ENCODE peak calls at places on chromosomes 12 and 14, in eight cellular contexts. One of them, this sample, is unnamed.

GRCh38 chr12:131408036-131408365 is 302.9 kb upstream of the SFSWAP start:
- DNase-seq in C1 segment of cervical spinal cord: no peak
- DNase-seq in activated CD4-positive, alpha-beta T cell treated with anti-CD3 and anti-CD28 coated beads for 4 hours: no peak
- DNase-seq in HTR-8/SVneo: no peak
- DNase-seq in dorsolateral prefrontal cortex: no peak
- DNase-seq in anterior cingulate cortex: no peak
- DNase-seq in NCI-H345: no peak
- DNase-seq in left kidney: no peak
- DNase-seq in this sample: no peak

GRCh38 chr14:33525626-33526025 is 425.2 kb downstream of the EGLN3 start:
- DNase-seq in C1 segment of cervical spinal cord: no peak
- DNase-seq in activated CD4-positive, alpha-beta T cell treated with anti-CD3 and anti-CD28 coated beads for 4 hours: no peak
- DNase-seq in HTR-8/SVneo: no peak
- DNase-seq in dorsolateral prefrontal cortex: no peak
- DNase-seq in anterior cingulate cortex: no peak
- DNase-seq in NCI-H345: no peak
- DNase-seq in left kidney: no peak
- DNase-seq in this sample: no peak

GRCh38 chr14:29734732-29735131 is 192.9 kb downstream of the PRKD1 start:
- DNase-seq in C1 segment of cervical spinal cord: no peak
- DNase-seq in activated CD4-positive, alpha-beta T cell treated with anti-CD3 and anti-CD28 coated beads for 4 hours: no peak
- DNase-seq in HTR-8/SVneo: no peak
- DNase-seq in dorsolateral prefrontal cortex: no peak
- DNase-seq in anterior cingulate cortex: no peak
- DNase-seq in NCI-H345: peak
- DNase-seq in left kidney: no peak
- DNase-seq in this sample: no peak

GRCh38 chr12:95390932-95391331 is 83.0 kb upstream of the METAP2 start:
- DNase-seq in C1 segment of cervical spinal cord: no peak
- DNase-seq in activated CD4-positive, alpha-beta T cell treated with anti-CD3 and anti-CD28 coated beads for 4 hours: no peak
- DNase-seq in HTR-8/SVneo: no peak
- DNase-seq in dorsolateral prefrontal cortex: no peak
- DNase-seq in anterior cingulate cortex: no peak
- DNase-seq in NCI-H345: no peak
- DNase-seq in left kidney: no peak
- DNase-seq in this sample: no peak

GRCh38 chr14:61326847-61327246 is 5.5 kb downstream of the PRKCH start:
- DNase-seq in C1 segment of cervical spinal cord: no peak
- DNase-seq in activated CD4-positive, alpha-beta T cell treated with anti-CD3 and anti-CD28 coated beads for 4 hours: no peak
- DNase-seq in HTR-8/SVneo: peak
- DNase-seq in dorsolateral prefrontal cortex: no peak
- DNase-seq in anterior cingulate cortex: no peak
- DNase-seq in NCI-H345: no peak
- DNase-seq in left kidney: peak
- DNase-seq in this sample: no peak

GRCh38 chr12:4518106-4518728 is 20.5 kb upstream of the RAD51AP1 start:
- DNase-seq in C1 segment of cervical spinal cord: no peak
- DNase-seq in activated CD4-positive, alpha-beta T cell treated with anti-CD3 and anti-CD28 coated beads for 4 hours: no peak
- DNase-seq in HTR-8/SVneo: peak
- DNase-seq in dorsolateral prefrontal cortex: no peak
- DNase-seq in anterior cingulate cortex: no peak
- DNase-seq in NCI-H345: no peak
- DNase-seq in left kidney: no peak
- DNase-seq in this sample: no peak

GRCh38 chr12:54352022-54352531 is 12.2 kb downstream of the GPR84 start:
- DNase-seq in C1 segment of cervical spinal cord: peak
- DNase-seq in activated CD4-positive, alpha-beta T cell treated with anti-CD3 and anti-CD28 coated beads for 4 hours: peak
- DNase-seq in HTR-8/SVneo: no peak
- DNase-seq in dorsolateral prefrontal cortex: peak
- DNase-seq in anterior cingulate cortex: peak
- DNase-seq in NCI-H345: peak
- DNase-seq in left kidney: peak
- DNase-seq in this sample: no peak

GRCh38 chr12:30358113-30358512 is 337.6 kb downstream of the IPO8 start:
- DNase-seq in C1 segment of cervical spinal cord: no peak
- DNase-seq in activated CD4-positive, alpha-beta T cell treated with anti-CD3 and anti-CD28 coated beads for 4 hours: no peak
- DNase-seq in HTR-8/SVneo: no peak
- DNase-seq in dorsolateral prefrontal cortex: no peak
- DNase-seq in anterior cingulate cortex: no peak
- DNase-seq in NCI-H345: peak
- DNase-seq in left kidney: no peak
- DNase-seq in this sample: no peak

GRCh38 chr14:104827173-104828055 is 26.5 kb downstream of the ZBTB42 start:
- DNase-seq in C1 segment of cervical spinal cord: no peak
- DNase-seq in activated CD4-positive, alpha-beta T cell treated with anti-CD3 and anti-CD28 coated beads for 4 hours: peak
- DNase-seq in HTR-8/SVneo: peak
- DNase-seq in dorsolateral prefrontal cortex: no peak
- DNase-seq in anterior cingulate cortex: no peak
- DNase-seq in NCI-H345: peak
- DNase-seq in left kidney: peak
- DNase-seq in this sample: peak

GRCh38 chr14:91246051-91246852 is 1.7 kb upstream of the GPR68 start:
- DNase-seq in C1 segment of cervical spinal cord: no peak
- DNase-seq in activated CD4-positive, alpha-beta T cell treated with anti-CD3 and anti-CD28 coated beads for 4 hours: peak
- DNase-seq in HTR-8/SVneo: no peak
- DNase-seq in dorsolateral prefrontal cortex: no peak
- DNase-seq in anterior cingulate cortex: no peak
- DNase-seq in NCI-H345: peak
- DNase-seq in left kidney: no peak
- DNase-seq in this sample: no peak

GRCh38 chr14:50844397-50844796 is 13.4 kb upstream of the NIN start:
- DNase-seq in C1 segment of cervical spinal cord: no peak
- DNase-seq in activated CD4-positive, alpha-beta T cell treated with anti-CD3 and anti-CD28 coated beads for 4 hours: no peak
- DNase-seq in HTR-8/SVneo: no peak
- DNase-seq in dorsolateral prefrontal cortex: no peak
- DNase-seq in anterior cingulate cortex: no peak
- DNase-seq in NCI-H345: no peak
- DNase-seq in left kidney: no peak
- DNase-seq in this sample: no peak

GRCh38 chr12:108587826-108588225 is 10.1 kb downstream of the TMEM119 start:
- DNase-seq in C1 segment of cervical spinal cord: peak
- DNase-seq in activated CD4-positive, alpha-beta T cell treated with anti-CD3 and anti-CD28 coated beads for 4 hours: no peak
- DNase-seq in HTR-8/SVneo: no peak
- DNase-seq in dorsolateral prefrontal cortex: peak
- DNase-seq in anterior cingulate cortex: no peak
- DNase-seq in NCI-H345: no peak
- DNase-seq in left kidney: peak
- DNase-seq in this sample: no peak

GRCh38 chr12:115166698-115167315 is 482.8 kb upstream of the TBX3 start:
- DNase-seq in C1 segment of cervical spinal cord: no peak
- DNase-seq in activated CD4-positive, alpha-beta T cell treated with anti-CD3 and anti-CD28 coated beads for 4 hours: no peak
- DNase-seq in HTR-8/SVneo: peak
- DNase-seq in dorsolateral prefrontal cortex: no peak
- DNase-seq in anterior cingulate cortex: no peak
- DNase-seq in NCI-H345: no peak
- DNase-seq in left kidney: peak
- DNase-seq in this sample: no peak

GRCh38 chr14:64501326-64502171 is 2.1 kb downstream of the ZBTB25 start:
- DNase-seq in C1 segment of cervical spinal cord: peak
- DNase-seq in activated CD4-positive, alpha-beta T cell treated with anti-CD3 and anti-CD28 coated beads for 4 hours: no peak
- DNase-seq in HTR-8/SVneo: peak
- DNase-seq in dorsolateral prefrontal cortex: no peak
- DNase-seq in anterior cingulate cortex: no peak
- DNase-seq in NCI-H345: no peak
- DNase-seq in left kidney: peak
- DNase-seq in this sample: no peak

GRCh38 chr14:78805586-78805985 is 635.4 kb downstream of the NRXN3 start:
- DNase-seq in C1 segment of cervical spinal cord: no peak
- DNase-seq in activated CD4-positive, alpha-beta T cell treated with anti-CD3 and anti-CD28 coated beads for 4 hours: no peak
- DNase-seq in HTR-8/SVneo: no peak
- DNase-seq in dorsolateral prefrontal cortex: no peak
- DNase-seq in anterior cingulate cortex: no peak
- DNase-seq in NCI-H345: no peak
- DNase-seq in left kidney: no peak
- DNase-seq in this sample: no peak

GRCh38 chr12:63967358-63967757 is 122.9 kb downstream of the SRGAP1 start:
- DNase-seq in C1 segment of cervical spinal cord: no peak
- DNase-seq in activated CD4-positive, alpha-beta T cell treated with anti-CD3 and anti-CD28 coated beads for 4 hours: no peak
- DNase-seq in HTR-8/SVneo: peak
- DNase-seq in dorsolateral prefrontal cortex: no peak
- DNase-seq in anterior cingulate cortex: no peak
- DNase-seq in NCI-H345: no peak
- DNase-seq in left kidney: no peak
- DNase-seq in this sample: no peak

GRCh38 chr14:95679995-95680735 is 6.1 kb upstream of the TCL1B start:
- DNase-seq in C1 segment of cervical spinal cord: no peak
- DNase-seq in activated CD4-positive, alpha-beta T cell treated with anti-CD3 and anti-CD28 coated beads for 4 hours: no peak
- DNase-seq in HTR-8/SVneo: no peak
- DNase-seq in dorsolateral prefrontal cortex: no peak
- DNase-seq in anterior cingulate cortex: no peak
- DNase-seq in NCI-H345: peak
- DNase-seq in left kidney: peak
- DNase-seq in this sample: no peak

GRCh38 chr14:63652406-63652805 is 10.7 kb upstream of the WDR89 start:
- DNase-seq in C1 segment of cervical spinal cord: no peak
- DNase-seq in activated CD4-positive, alpha-beta T cell treated with anti-CD3 and anti-CD28 coated beads for 4 hours: no peak
- DNase-seq in HTR-8/SVneo: no peak
- DNase-seq in dorsolateral prefrontal cortex: no peak
- DNase-seq in anterior cingulate cortex: no peak
- DNase-seq in NCI-H345: no peak
- DNase-seq in left kidney: no peak
- DNase-seq in this sample: no peak

GRCh38 chr14:24871302-24871701 is 178.6 kb downstream of the STXBP6 start:
- DNase-seq in C1 segment of cervical spinal cord: no peak
- DNase-seq in activated CD4-positive, alpha-beta T cell treated with anti-CD3 and anti-CD28 coated beads for 4 hours: no peak
- DNase-seq in HTR-8/SVneo: no peak
- DNase-seq in dorsolateral prefrontal cortex: no peak
- DNase-seq in anterior cingulate cortex: no peak
- DNase-seq in NCI-H345: no peak
- DNase-seq in left kidney: no peak
- DNase-seq in this sample: no peak

GRCh38 chr12:113702796-113703195 is 231.1 kb upstream of the LHX5 start:
- DNase-seq in C1 segment of cervical spinal cord: no peak
- DNase-seq in activated CD4-positive, alpha-beta T cell treated with anti-CD3 and anti-CD28 coated beads for 4 hours: no peak
- DNase-seq in HTR-8/SVneo: no peak
- DNase-seq in dorsolateral prefrontal cortex: no peak
- DNase-seq in anterior cingulate cortex: no peak
- DNase-seq in NCI-H345: no peak
- DNase-seq in left kidney: peak
- DNase-seq in this sample: no peak

GRCh38 chr12:292186-292585 is 29.6 kb upstream of the SLC6A13 start:
- DNase-seq in C1 segment of cervical spinal cord: no peak
- DNase-seq in activated CD4-positive, alpha-beta T cell treated with anti-CD3 and anti-CD28 coated beads for 4 hours: no peak
- DNase-seq in HTR-8/SVneo: no peak
- DNase-seq in dorsolateral prefrontal cortex: no peak
- DNase-seq in anterior cingulate cortex: no peak
- DNase-seq in NCI-H345: no peak
- DNase-seq in left kidney: no peak
- DNase-seq in this sample: no peak

GRCh38 chr12:52126605-52127578 is 47.4 kb downstream of the SMIM41 start:
- DNase-seq in C1 segment of cervical spinal cord: no peak
- DNase-seq in activated CD4-positive, alpha-beta T cell treated with anti-CD3 and anti-CD28 coated beads for 4 hours: no peak
- DNase-seq in HTR-8/SVneo: no peak
- DNase-seq in dorsolateral prefrontal cortex: no peak
- DNase-seq in anterior cingulate cortex: no peak
- DNase-seq in NCI-H345: no peak
- DNase-seq in left kidney: peak
- DNase-seq in this sample: peak

GRCh38 chr14:39303100-39303499 is 69.4 kb downstream of the MIA2 start:
- DNase-seq in C1 segment of cervical spinal cord: no peak
- DNase-seq in activated CD4-positive, alpha-beta T cell treated with anti-CD3 and anti-CD28 coated beads for 4 hours: no peak
- DNase-seq in HTR-8/SVneo: no peak
- DNase-seq in dorsolateral prefrontal cortex: no peak
- DNase-seq in anterior cingulate cortex: no peak
- DNase-seq in NCI-H345: no peak
- DNase-seq in left kidney: no peak
- DNase-seq in this sample: no peak

GRCh38 chr12:3752096-3752709 is 706 bp downstream of the CRACR2A start:
- DNase-seq in C1 segment of cervical spinal cord: no peak
- DNase-seq in activated CD4-positive, alpha-beta T cell treated with anti-CD3 and anti-CD28 coated beads for 4 hours: peak
- DNase-seq in HTR-8/SVneo: no peak
- DNase-seq in dorsolateral prefrontal cortex: no peak
- DNase-seq in anterior cingulate cortex: no peak
- DNase-seq in NCI-H345: no peak
- DNase-seq in left kidney: peak
- DNase-seq in this sample: no peak

GRCh38 chr14:68806526-68807147 is 13.8 kb upstream of the ZFP36L1 start:
- DNase-seq in C1 segment of cervical spinal cord: no peak
- DNase-seq in activated CD4-positive, alpha-beta T cell treated with anti-CD3 and anti-CD28 coated beads for 4 hours: no peak
- DNase-seq in HTR-8/SVneo: no peak
- DNase-seq in dorsolateral prefrontal cortex: peak
- DNase-seq in anterior cingulate cortex: no peak
- DNase-seq in NCI-H345: no peak
- DNase-seq in left kidney: no peak
- DNase-seq in this sample: no peak

GRCh38 chr14:68703093-68703492 is 89.8 kb downstream of the ZFP36L1 start:
- DNase-seq in C1 segment of cervical spinal cord: no peak
- DNase-seq in activated CD4-positive, alpha-beta T cell treated with anti-CD3 and anti-CD28 coated beads for 4 hours: peak
- DNase-seq in HTR-8/SVneo: peak
- DNase-seq in dorsolateral prefrontal cortex: no peak
- DNase-seq in anterior cingulate cortex: no peak
- DNase-seq in NCI-H345: no peak
- DNase-seq in left kidney: no peak
- DNase-seq in this sample: no peak

GRCh38 chr12:127149226-127149964 is 1117.6 kb upstream of the TMEM132C start:
- DNase-seq in C1 segment of cervical spinal cord: no peak
- DNase-seq in activated CD4-positive, alpha-beta T cell treated with anti-CD3 and anti-CD28 coated beads for 4 hours: no peak
- DNase-seq in HTR-8/SVneo: no peak
- DNase-seq in dorsolateral prefrontal cortex: no peak
- DNase-seq in anterior cingulate cortex: no peak
- DNase-seq in NCI-H345: no peak
- DNase-seq in left kidney: no peak
- DNase-seq in this sample: no peak

GRCh38 chr12:77382096-77382742 is 316.9 kb upstream of the E2F7 start:
- DNase-seq in C1 segment of cervical spinal cord: no peak
- DNase-seq in activated CD4-positive, alpha-beta T cell treated with anti-CD3 and anti-CD28 coated beads for 4 hours: no peak
- DNase-seq in HTR-8/SVneo: no peak
- DNase-seq in dorsolateral prefrontal cortex: no peak
- DNase-seq in anterior cingulate cortex: no peak
- DNase-seq in NCI-H345: no peak
- DNase-seq in left kidney: no peak
- DNase-seq in this sample: no peak

GRCh38 chr14:20247651-20248246 is 8.7 kb downstream of the OR11H4 start:
- DNase-seq in C1 segment of cervical spinal cord: no peak
- DNase-seq in activated CD4-positive, alpha-beta T cell treated with anti-CD3 and anti-CD28 coated beads for 4 hours: no peak
- DNase-seq in HTR-8/SVneo: no peak
- DNase-seq in dorsolateral prefrontal cortex: no peak
- DNase-seq in anterior cingulate cortex: no peak
- DNase-seq in NCI-H345: peak
- DNase-seq in left kidney: no peak
- DNase-seq in this sample: no peak

GRCh38 chr12:28442101-28442500 is 251.8 kb downstream of the CCDC91 start:
- DNase-seq in C1 segment of cervical spinal cord: no peak
- DNase-seq in activated CD4-positive, alpha-beta T cell treated with anti-CD3 and anti-CD28 coated beads for 4 hours: no peak
- DNase-seq in HTR-8/SVneo: no peak
- DNase-seq in dorsolateral prefrontal cortex: no peak
- DNase-seq in anterior cingulate cortex: no peak
- DNase-seq in NCI-H345: no peak
- DNase-seq in left kidney: no peak
- DNase-seq in this sample: no peak

GRCh38 chr14:68633131-68633991 is 159.5 kb downstream of the ZFP36L1 start:
- DNase-seq in C1 segment of cervical spinal cord: peak
- DNase-seq in activated CD4-positive, alpha-beta T cell treated with anti-CD3 and anti-CD28 coated beads for 4 hours: no peak
- DNase-seq in HTR-8/SVneo: no peak
- DNase-seq in dorsolateral prefrontal cortex: peak
- DNase-seq in anterior cingulate cortex: peak
- DNase-seq in NCI-H345: no peak
- DNase-seq in left kidney: peak
- DNase-seq in this sample: no peak

GRCh38 chr14:61525293-61526011 is 169.9 kb upstream of the HIF1A start:
- DNase-seq in C1 segment of cervical spinal cord: peak
- DNase-seq in activated CD4-positive, alpha-beta T cell treated with anti-CD3 and anti-CD28 coated beads for 4 hours: peak
- DNase-seq in HTR-8/SVneo: peak
- DNase-seq in dorsolateral prefrontal cortex: no peak
- DNase-seq in anterior cingulate cortex: no peak
- DNase-seq in NCI-H345: no peak
- DNase-seq in left kidney: no peak
- DNase-seq in this sample: no peak

GRCh38 chr14:82528011-82528410 is 994.4 kb upstream of the SEL1L start:
- DNase-seq in C1 segment of cervical spinal cord: no peak
- DNase-seq in activated CD4-positive, alpha-beta T cell treated with anti-CD3 and anti-CD28 coated beads for 4 hours: no peak
- DNase-seq in HTR-8/SVneo: no peak
- DNase-seq in dorsolateral prefrontal cortex: no peak
- DNase-seq in anterior cingulate cortex: no peak
- DNase-seq in NCI-H345: no peak
- DNase-seq in left kidney: no peak
- DNase-seq in this sample: no peak

GRCh38 chr14:71783101-71783500 is 149.1 kb upstream of the RGS6 start:
- DNase-seq in C1 segment of cervical spinal cord: no peak
- DNase-seq in activated CD4-positive, alpha-beta T cell treated with anti-CD3 and anti-CD28 coated beads for 4 hours: no peak
- DNase-seq in HTR-8/SVneo: no peak
- DNase-seq in dorsolateral prefrontal cortex: no peak
- DNase-seq in anterior cingulate cortex: no peak
- DNase-seq in NCI-H345: no peak
- DNase-seq in left kidney: no peak
- DNase-seq in this sample: no peak

This sample was measured in D721Med.